ENCODE peak calls at places on chromosome 15, in nine cellular contexts. One of them, this sample, is unnamed.

GRCh38 chr15:63276342-63277043 is 912 bp upstream of the APH1B start:
- DNase-seq in stimulated activated CD4-positive, alpha-beta T cell treated with anti-CD3 and anti-CD28 coated beads, Interleukin-15, amount 100 ng/mL, for 24 hours: no peak
- DNase-seq in G401: no peak
- DNase-seq in central memory CD8-positive, alpha-beta T cell: no peak
- DNase-seq in posterior vena cava: no peak
- DNase-seq in hepatocyte: no peak
- DNase-seq in cardiac muscle cell: no peak
- DNase-seq in CD4-positive, alpha-beta T cell: no peak
- DNase-seq in activated CD8-positive, alpha-beta memory T cell treated with anti-CD3 and anti-CD28 coated beads for 1 hour: no peak
- DNase-seq in this sample: no peak

GRCh38 chr15:34039506-34040123 is 611 bp upstream of the AVEN start:
- DNase-seq in stimulated activated CD4-positive, alpha-beta T cell treated with anti-CD3 and anti-CD28 coated beads, Interleukin-15, amount 100 ng/mL, for 24 hours: peak
- DNase-seq in G401: peak
- DNase-seq in central memory CD8-positive, alpha-beta T cell: no peak
- DNase-seq in posterior vena cava: no peak
- DNase-seq in hepatocyte: no peak
- DNase-seq in cardiac muscle cell: peak
- DNase-seq in CD4-positive, alpha-beta T cell: no peak
- DNase-seq in activated CD8-positive, alpha-beta memory T cell treated with anti-CD3 and anti-CD28 coated beads for 1 hour: no peak
- DNase-seq in this sample: no peak

GRCh38 chr15:63157891-63158431 is 684 bp upstream of the RPS27L start:
- DNase-seq in stimulated activated CD4-positive, alpha-beta T cell treated with anti-CD3 and anti-CD28 coated beads, Interleukin-15, amount 100 ng/mL, for 24 hours: peak
- DNase-seq in G401: peak
- DNase-seq in central memory CD8-positive, alpha-beta T cell: no peak
- DNase-seq in posterior vena cava: no peak
- DNase-seq in hepatocyte: peak
- DNase-seq in cardiac muscle cell: peak
- DNase-seq in CD4-positive, alpha-beta T cell: peak
- DNase-seq in activated CD8-positive, alpha-beta memory T cell treated with anti-CD3 and anti-CD28 coated beads for 1 hour: no peak
- DNase-seq in this sample: no peak

GRCh38 chr15:42549052-42549491 is 434 bp downstream of the HAUS2 start:
- DNase-seq in stimulated activated CD4-positive, alpha-beta T cell treated with anti-CD3 and anti-CD28 coated beads, Interleukin-15, amount 100 ng/mL, for 24 hours: peak
- DNase-seq in G401: peak
- DNase-seq in central memory CD8-positive, alpha-beta T cell: no peak
- DNase-seq in posterior vena cava: no peak
- DNase-seq in hepatocyte: peak
- DNase-seq in cardiac muscle cell: peak
- DNase-seq in CD4-positive, alpha-beta T cell: no peak
- DNase-seq in activated CD8-positive, alpha-beta memory T cell treated with anti-CD3 and anti-CD28 coated beads for 1 hour: no peak
- DNase-seq in this sample: no peak

GRCh38 chr15:40250771-40251454 is 12.1 kb downstream of the PAK6 start:
- DNase-seq in stimulated activated CD4-positive, alpha-beta T cell treated with anti-CD3 and anti-CD28 coated beads, Interleukin-15, amount 100 ng/mL, for 24 hours: no peak
- DNase-seq in G401: no peak
- DNase-seq in central memory CD8-positive, alpha-beta T cell: no peak
- DNase-seq in posterior vena cava: peak
- DNase-seq in hepatocyte: no peak
- DNase-seq in cardiac muscle cell: no peak
- DNase-seq in CD4-positive, alpha-beta T cell: no peak
- DNase-seq in activated CD8-positive, alpha-beta memory T cell treated with anti-CD3 and anti-CD28 coated beads for 1 hour: no peak
- DNase-seq in this sample: peak

GRCh38 chr15:98604983-98605382 is 43.4 kb upstream of the IGF1R start:
- DNase-seq in stimulated activated CD4-positive, alpha-beta T cell treated with anti-CD3 and anti-CD28 coated beads, Interleukin-15, amount 100 ng/mL, for 24 hours: no peak
- DNase-seq in G401: no peak
- DNase-seq in central memory CD8-positive, alpha-beta T cell: no peak
- DNase-seq in posterior vena cava: no peak
- DNase-seq in hepatocyte: no peak
- DNase-seq in cardiac muscle cell: no peak
- DNase-seq in CD4-positive, alpha-beta T cell: no peak
- DNase-seq in activated CD8-positive, alpha-beta memory T cell treated with anti-CD3 and anti-CD28 coated beads for 1 hour: no peak
- DNase-seq in this sample: no peak

GRCh38 chr15:68552773-68553172 is 26.0 kb upstream of the CORO2B start:
- DNase-seq in stimulated activated CD4-positive, alpha-beta T cell treated with anti-CD3 and anti-CD28 coated beads, Interleukin-15, amount 100 ng/mL, for 24 hours: no peak
- DNase-seq in G401: no peak
- DNase-seq in central memory CD8-positive, alpha-beta T cell: no peak
- DNase-seq in posterior vena cava: peak
- DNase-seq in hepatocyte: no peak
- DNase-seq in cardiac muscle cell: no peak
- DNase-seq in CD4-positive, alpha-beta T cell: no peak
- DNase-seq in activated CD8-positive, alpha-beta memory T cell treated with anti-CD3 and anti-CD28 coated beads for 1 hour: no peak
- DNase-seq in this sample: no peak

GRCh38 chr15:71362987-71363968 is 248.0 kb downstream of the THSD4 start:
- DNase-seq in stimulated activated CD4-positive, alpha-beta T cell treated with anti-CD3 and anti-CD28 coated beads, Interleukin-15, amount 100 ng/mL, for 24 hours: no peak
- DNase-seq in G401: no peak
- DNase-seq in central memory CD8-positive, alpha-beta T cell: no peak
- DNase-seq in posterior vena cava: no peak
- DNase-seq in hepatocyte: no peak
- DNase-seq in cardiac muscle cell: no peak
- DNase-seq in CD4-positive, alpha-beta T cell: no peak
- DNase-seq in activated CD8-positive, alpha-beta memory T cell treated with anti-CD3 and anti-CD28 coated beads for 1 hour: no peak
- DNase-seq in this sample: no peak

GRCh38 chr15:69145694-69146492 is 14.5 kb upstream of the GLCE start:
- DNase-seq in stimulated activated CD4-positive, alpha-beta T cell treated with anti-CD3 and anti-CD28 coated beads, Interleukin-15, amount 100 ng/mL, for 24 hours: no peak
- DNase-seq in G401: peak
- DNase-seq in central memory CD8-positive, alpha-beta T cell: no peak
- DNase-seq in posterior vena cava: no peak
- DNase-seq in hepatocyte: peak
- DNase-seq in cardiac muscle cell: peak
- DNase-seq in CD4-positive, alpha-beta T cell: no peak
- DNase-seq in activated CD8-positive, alpha-beta memory T cell treated with anti-CD3 and anti-CD28 coated beads for 1 hour: no peak
- DNase-seq in this sample: no peak

GRCh38 chr15:83030021-83030420 is 18.6 kb upstream of the C15orf40 start:
- DNase-seq in stimulated activated CD4-positive, alpha-beta T cell treated with anti-CD3 and anti-CD28 coated beads, Interleukin-15, amount 100 ng/mL, for 24 hours: no peak
- DNase-seq in G401: no peak
- DNase-seq in central memory CD8-positive, alpha-beta T cell: no peak
- DNase-seq in posterior vena cava: no peak
- DNase-seq in hepatocyte: no peak
- DNase-seq in cardiac muscle cell: peak
- DNase-seq in CD4-positive, alpha-beta T cell: no peak
- DNase-seq in activated CD8-positive, alpha-beta memory T cell treated with anti-CD3 and anti-CD28 coated beads for 1 hour: no peak
- DNase-seq in this sample: no peak

GRCh38 chr15:90550919-90551318 is 21.2 kb downstream of the CRTC3 start:
- DNase-seq in stimulated activated CD4-positive, alpha-beta T cell treated with anti-CD3 and anti-CD28 coated beads, Interleukin-15, amount 100 ng/mL, for 24 hours: no peak
- DNase-seq in G401: peak
- DNase-seq in central memory CD8-positive, alpha-beta T cell: no peak
- DNase-seq in posterior vena cava: no peak
- DNase-seq in hepatocyte: no peak
- DNase-seq in cardiac muscle cell: no peak
- DNase-seq in CD4-positive, alpha-beta T cell: no peak
- DNase-seq in activated CD8-positive, alpha-beta memory T cell treated with anti-CD3 and anti-CD28 coated beads for 1 hour: no peak
- DNase-seq in this sample: no peak

GRCh38 chr15:98684441-98684840 is 36.1 kb downstream of the IGF1R start:
- DNase-seq in stimulated activated CD4-positive, alpha-beta T cell treated with anti-CD3 and anti-CD28 coated beads, Interleukin-15, amount 100 ng/mL, for 24 hours: no peak
- DNase-seq in G401: no peak
- DNase-seq in central memory CD8-positive, alpha-beta T cell: no peak
- DNase-seq in posterior vena cava: no peak
- DNase-seq in hepatocyte: peak
- DNase-seq in cardiac muscle cell: peak
- DNase-seq in CD4-positive, alpha-beta T cell: no peak
- DNase-seq in activated CD8-positive, alpha-beta memory T cell treated with anti-CD3 and anti-CD28 coated beads for 1 hour: no peak
- DNase-seq in this sample: no peak

GRCh38 chr15:48469681-48470080 is 138.5 kb downstream of the DUT start:
- DNase-seq in stimulated activated CD4-positive, alpha-beta T cell treated with anti-CD3 and anti-CD28 coated beads, Interleukin-15, amount 100 ng/mL, for 24 hours: no peak
- DNase-seq in G401: no peak
- DNase-seq in central memory CD8-positive, alpha-beta T cell: no peak
- DNase-seq in posterior vena cava: no peak
- DNase-seq in hepatocyte: no peak
- DNase-seq in cardiac muscle cell: no peak
- DNase-seq in CD4-positive, alpha-beta T cell: no peak
- DNase-seq in activated CD8-positive, alpha-beta memory T cell treated with anti-CD3 and anti-CD28 coated beads for 1 hour: no peak
- DNase-seq in this sample: no peak

GRCh38 chr15:66961407-66961884 is 104.0 kb upstream of the SMAD3 start:
- DNase-seq in stimulated activated CD4-positive, alpha-beta T cell treated with anti-CD3 and anti-CD28 coated beads, Interleukin-15, amount 100 ng/mL, for 24 hours: no peak
- DNase-seq in G401: no peak
- DNase-seq in central memory CD8-positive, alpha-beta T cell: no peak
- DNase-seq in posterior vena cava: no peak
- DNase-seq in hepatocyte: no peak
- DNase-seq in cardiac muscle cell: peak
- DNase-seq in CD4-positive, alpha-beta T cell: no peak
- DNase-seq in activated CD8-positive, alpha-beta memory T cell treated with anti-CD3 and anti-CD28 coated beads for 1 hour: no peak
- DNase-seq in this sample: peak

GRCh38 chr15:67178569-67179210 is 75.8 kb downstream of the AAGAB start:
- DNase-seq in stimulated activated CD4-positive, alpha-beta T cell treated with anti-CD3 and anti-CD28 coated beads, Interleukin-15, amount 100 ng/mL, for 24 hours: no peak
- DNase-seq in G401: no peak
- DNase-seq in central memory CD8-positive, alpha-beta T cell: no peak
- DNase-seq in posterior vena cava: no peak
- DNase-seq in hepatocyte: peak
- DNase-seq in cardiac muscle cell: peak
- DNase-seq in CD4-positive, alpha-beta T cell: no peak
- DNase-seq in activated CD8-positive, alpha-beta memory T cell treated with anti-CD3 and anti-CD28 coated beads for 1 hour: no peak
- DNase-seq in this sample: peak

GRCh38 chr15:78840661-78841060 is 29.4 kb upstream of the ADAMTS7 start:
- DNase-seq in stimulated activated CD4-positive, alpha-beta T cell treated with anti-CD3 and anti-CD28 coated beads, Interleukin-15, amount 100 ng/mL, for 24 hours: no peak
- DNase-seq in G401: no peak
- DNase-seq in central memory CD8-positive, alpha-beta T cell: no peak
- DNase-seq in posterior vena cava: peak
- DNase-seq in hepatocyte: no peak
- DNase-seq in cardiac muscle cell: no peak
- DNase-seq in CD4-positive, alpha-beta T cell: no peak
- DNase-seq in activated CD8-positive, alpha-beta memory T cell treated with anti-CD3 and anti-CD28 coated beads for 1 hour: no peak
- DNase-seq in this sample: no peak

GRCh38 chr15:32855942-32856341 is 138.1 kb downstream of the GREM1 start:
- DNase-seq in stimulated activated CD4-positive, alpha-beta T cell treated with anti-CD3 and anti-CD28 coated beads, Interleukin-15, amount 100 ng/mL, for 24 hours: no peak
- DNase-seq in G401: no peak
- DNase-seq in central memory CD8-positive, alpha-beta T cell: no peak
- DNase-seq in posterior vena cava: no peak
- DNase-seq in hepatocyte: peak
- DNase-seq in cardiac muscle cell: peak
- DNase-seq in CD4-positive, alpha-beta T cell: no peak
- DNase-seq in activated CD8-positive, alpha-beta memory T cell treated with anti-CD3 and anti-CD28 coated beads for 1 hour: no peak
- DNase-seq in this sample: no peak

GRCh38 chr15:34609658-34610057 is 26.2 kb upstream of the GOLGA8B start:
- DNase-seq in stimulated activated CD4-positive, alpha-beta T cell treated with anti-CD3 and anti-CD28 coated beads, Interleukin-15, amount 100 ng/mL, for 24 hours: no peak
- DNase-seq in G401: peak
- DNase-seq in central memory CD8-positive, alpha-beta T cell: no peak
- DNase-seq in posterior vena cava: no peak
- DNase-seq in hepatocyte: no peak
- DNase-seq in cardiac muscle cell: no peak
- DNase-seq in CD4-positive, alpha-beta T cell: no peak
- DNase-seq in activated CD8-positive, alpha-beta memory T cell treated with anti-CD3 and anti-CD28 coated beads for 1 hour: no peak
- DNase-seq in this sample: no peak

GRCh38 chr15:88255496-88256171 is 905 bp downstream of the NTRK3 start:
- DNase-seq in stimulated activated CD4-positive, alpha-beta T cell treated with anti-CD3 and anti-CD28 coated beads, Interleukin-15, amount 100 ng/mL, for 24 hours: peak
- DNase-seq in G401: peak
- DNase-seq in central memory CD8-positive, alpha-beta T cell: no peak
- DNase-seq in posterior vena cava: peak
- DNase-seq in hepatocyte: peak
- DNase-seq in cardiac muscle cell: peak
- DNase-seq in CD4-positive, alpha-beta T cell: no peak
- DNase-seq in activated CD8-positive, alpha-beta memory T cell treated with anti-CD3 and anti-CD28 coated beads for 1 hour: no peak
- DNase-seq in this sample: no peak

GRCh38 chr15:58694641-58695398 is 54.7 kb downstream of the ADAM10 start:
- DNase-seq in stimulated activated CD4-positive, alpha-beta T cell treated with anti-CD3 and anti-CD28 coated beads, Interleukin-15, amount 100 ng/mL, for 24 hours: no peak
- DNase-seq in G401: peak
- DNase-seq in central memory CD8-positive, alpha-beta T cell: no peak
- DNase-seq in posterior vena cava: no peak
- DNase-seq in hepatocyte: no peak
- DNase-seq in cardiac muscle cell: peak
- DNase-seq in CD4-positive, alpha-beta T cell: no peak
- DNase-seq in activated CD8-positive, alpha-beta memory T cell treated with anti-CD3 and anti-CD28 coated beads for 1 hour: no peak
- DNase-seq in this sample: no peak

GRCh38 chr15:87935583-87935982 is 321.0 kb downstream of the NTRK3 start:
- DNase-seq in stimulated activated CD4-positive, alpha-beta T cell treated with anti-CD3 and anti-CD28 coated beads, Interleukin-15, amount 100 ng/mL, for 24 hours: no peak
- DNase-seq in G401: peak
- DNase-seq in central memory CD8-positive, alpha-beta T cell: no peak
- DNase-seq in posterior vena cava: no peak
- DNase-seq in hepatocyte: no peak
- DNase-seq in cardiac muscle cell: no peak
- DNase-seq in CD4-positive, alpha-beta T cell: no peak
- DNase-seq in activated CD8-positive, alpha-beta memory T cell treated with anti-CD3 and anti-CD28 coated beads for 1 hour: no peak
- DNase-seq in this sample: no peak

GRCh38 chr15:44081223-44082013 is 113.7 kb downstream of the FRMD5 start:
- DNase-seq in stimulated activated CD4-positive, alpha-beta T cell treated with anti-CD3 and anti-CD28 coated beads, Interleukin-15, amount 100 ng/mL, for 24 hours: no peak
- DNase-seq in G401: peak
- DNase-seq in central memory CD8-positive, alpha-beta T cell: no peak
- DNase-seq in posterior vena cava: no peak
- DNase-seq in hepatocyte: no peak
- DNase-seq in cardiac muscle cell: peak
- DNase-seq in CD4-positive, alpha-beta T cell: no peak
- DNase-seq in activated CD8-positive, alpha-beta memory T cell treated with anti-CD3 and anti-CD28 coated beads for 1 hour: no peak
- DNase-seq in this sample: no peak

GRCh38 chr15:98442379-98442833 is 205.9 kb upstream of the IGF1R start:
- DNase-seq in stimulated activated CD4-positive, alpha-beta T cell treated with anti-CD3 and anti-CD28 coated beads, Interleukin-15, amount 100 ng/mL, for 24 hours: peak
- DNase-seq in G401: peak
- DNase-seq in central memory CD8-positive, alpha-beta T cell: no peak
- DNase-seq in posterior vena cava: no peak
- DNase-seq in hepatocyte: peak
- DNase-seq in cardiac muscle cell: peak
- DNase-seq in CD4-positive, alpha-beta T cell: peak
- DNase-seq in activated CD8-positive, alpha-beta memory T cell treated with anti-CD3 and anti-CD28 coated beads for 1 hour: peak
- DNase-seq in this sample: no peak

GRCh38 chr15:63191895-63192603 is 2.6 kb downstream of the RAB8B start:
- DNase-seq in stimulated activated CD4-positive, alpha-beta T cell treated with anti-CD3 and anti-CD28 coated beads, Interleukin-15, amount 100 ng/mL, for 24 hours: peak
- DNase-seq in G401: no peak
- DNase-seq in central memory CD8-positive, alpha-beta T cell: peak
- DNase-seq in posterior vena cava: no peak
- DNase-seq in hepatocyte: no peak
- DNase-seq in cardiac muscle cell: peak
- DNase-seq in CD4-positive, alpha-beta T cell: no peak
- DNase-seq in activated CD8-positive, alpha-beta memory T cell treated with anti-CD3 and anti-CD28 coated beads for 1 hour: no peak
- DNase-seq in this sample: no peak

GRCh38 chr15:94269954-94270353 is 38.6 kb downstream of the MCTP2 start:
- DNase-seq in stimulated activated CD4-positive, alpha-beta T cell treated with anti-CD3 and anti-CD28 coated beads, Interleukin-15, amount 100 ng/mL, for 24 hours: no peak
- DNase-seq in G401: no peak
- DNase-seq in central memory CD8-positive, alpha-beta T cell: no peak
- DNase-seq in posterior vena cava: no peak
- DNase-seq in hepatocyte: no peak
- DNase-seq in cardiac muscle cell: no peak
- DNase-seq in CD4-positive, alpha-beta T cell: no peak
- DNase-seq in activated CD8-positive, alpha-beta memory T cell treated with anti-CD3 and anti-CD28 coated beads for 1 hour: no peak
- DNase-seq in this sample: no peak

GRCh38 chr15:28980709-28981350 is 95.1 kb downstream of the APBA2 start:
- DNase-seq in stimulated activated CD4-positive, alpha-beta T cell treated with anti-CD3 and anti-CD28 coated beads, Interleukin-15, amount 100 ng/mL, for 24 hours: no peak
- DNase-seq in G401: peak
- DNase-seq in central memory CD8-positive, alpha-beta T cell: no peak
- DNase-seq in posterior vena cava: no peak
- DNase-seq in hepatocyte: no peak
- DNase-seq in cardiac muscle cell: no peak
- DNase-seq in CD4-positive, alpha-beta T cell: no peak
- DNase-seq in activated CD8-positive, alpha-beta memory T cell treated with anti-CD3 and anti-CD28 coated beads for 1 hour: no peak
- DNase-seq in this sample: no peak

GRCh38 chr15:25694238-25694584 is 168.9 kb downstream of the ATP10A start:
- DNase-seq in stimulated activated CD4-positive, alpha-beta T cell treated with anti-CD3 and anti-CD28 coated beads, Interleukin-15, amount 100 ng/mL, for 24 hours: no peak
- DNase-seq in G401: no peak
- DNase-seq in central memory CD8-positive, alpha-beta T cell: no peak
- DNase-seq in posterior vena cava: no peak
- DNase-seq in hepatocyte: no peak
- DNase-seq in cardiac muscle cell: no peak
- DNase-seq in CD4-positive, alpha-beta T cell: no peak
- DNase-seq in activated CD8-positive, alpha-beta memory T cell treated with anti-CD3 and anti-CD28 coated beads for 1 hour: no peak
- DNase-seq in this sample: no peak

GRCh38 chr15:35674873-35675781 is 129.2 kb upstream of the DPH6 start:
- DNase-seq in stimulated activated CD4-positive, alpha-beta T cell treated with anti-CD3 and anti-CD28 coated beads, Interleukin-15, amount 100 ng/mL, for 24 hours: no peak
- DNase-seq in G401: no peak
- DNase-seq in central memory CD8-positive, alpha-beta T cell: no peak
- DNase-seq in posterior vena cava: no peak
- DNase-seq in hepatocyte: peak
- DNase-seq in cardiac muscle cell: peak
- DNase-seq in CD4-positive, alpha-beta T cell: no peak
- DNase-seq in activated CD8-positive, alpha-beta memory T cell treated with anti-CD3 and anti-CD28 coated beads for 1 hour: no peak
- DNase-seq in this sample: no peak

GRCh38 chr15:62545392-62546227 is 380.5 kb upstream of the C2CD4B start:
- DNase-seq in stimulated activated CD4-positive, alpha-beta T cell treated with anti-CD3 and anti-CD28 coated beads, Interleukin-15, amount 100 ng/mL, for 24 hours: no peak
- DNase-seq in G401: peak
- DNase-seq in central memory CD8-positive, alpha-beta T cell: no peak
- DNase-seq in posterior vena cava: no peak
- DNase-seq in hepatocyte: no peak
- DNase-seq in cardiac muscle cell: peak
- DNase-seq in CD4-positive, alpha-beta T cell: no peak
- DNase-seq in activated CD8-positive, alpha-beta memory T cell treated with anti-CD3 and anti-CD28 coated beads for 1 hour: no peak
- DNase-seq in this sample: no peak

GRCh38 chr15:79743032-79743431 is 153.8 kb downstream of the MTHFS start:
- DNase-seq in stimulated activated CD4-positive, alpha-beta T cell treated with anti-CD3 and anti-CD28 coated beads, Interleukin-15, amount 100 ng/mL, for 24 hours: no peak
- DNase-seq in G401: no peak
- DNase-seq in central memory CD8-positive, alpha-beta T cell: no peak
- DNase-seq in posterior vena cava: no peak
- DNase-seq in hepatocyte: no peak
- DNase-seq in cardiac muscle cell: no peak
- DNase-seq in CD4-positive, alpha-beta T cell: no peak
- DNase-seq in activated CD8-positive, alpha-beta memory T cell treated with anti-CD3 and anti-CD28 coated beads for 1 hour: no peak
- DNase-seq in this sample: no peak

GRCh38 chr15:95662638-95663037 is 667.9 kb upstream of the NR2F2 start:
- DNase-seq in stimulated activated CD4-positive, alpha-beta T cell treated with anti-CD3 and anti-CD28 coated beads, Interleukin-15, amount 100 ng/mL, for 24 hours: no peak
- DNase-seq in G401: no peak
- DNase-seq in central memory CD8-positive, alpha-beta T cell: no peak
- DNase-seq in posterior vena cava: no peak
- DNase-seq in hepatocyte: no peak
- DNase-seq in cardiac muscle cell: no peak
- DNase-seq in CD4-positive, alpha-beta T cell: no peak
- DNase-seq in activated CD8-positive, alpha-beta memory T cell treated with anti-CD3 and anti-CD28 coated beads for 1 hour: no peak
- DNase-seq in this sample: no peak

This sample was measured in RWPE2.